ENCODE peak calls at places on chromosomes 16 and 17, in five cellular contexts. X is T-cell; A is H54; R is fibroblast of pulmonary artery; P is activated effector memory CD4-positive, alpha-beta T cell treated with Interleukin-2 at 50 U/mL for 16 hours. M is an unnamed sample.
A peak's percentile ranks its signal among the peaks of the same experiment; 100 is the strongest.

GRCh38 chr17:48634446-48635208 is 8.5 kb upstream of the HOXB9 start:
- DNase-seq in X (no peak), R (no peak), P (no peak), A (no peak), M (no peak)

GRCh38 chr17:6755731-6756184 is at the start of gene XAF1:
- DNase-seq in A (no peak), R (peak; percentile 70), P (peak; percentile 42), X (peak; percentile 19), M (peak; percentile 77)

GRCh38 chr16:74035816-74036215 is 260.8 kb upstream of the PSMD7 start:
- DNase-seq in R (peak; percentile 8), X (no peak), A (no peak), P (no peak), M (peak; percentile 1)

GRCh38 chr16:2860826-2861567 is 3.0 kb upstream of the PRSS22 start:
- DNase-seq in P (no peak), R (peak; percentile 40), X (no peak), A (no peak), M (peak; percentile 21)

GRCh38 chr16:72211085-72211484 is 39.1 kb upstream of the PMFBP1 start:
- DNase-seq in P (no peak), A (no peak), R (no peak), X (no peak), M (no peak)

GRCh38 chr16:86914850-86915717 is 336.7 kb downstream of the FOXL1 start:
- DNase-seq in A (no peak), R (peak; percentile 13), X (no peak), P (no peak), M (no peak)

GRCh38 chr16:85391769-85392583 is 221.1 kb upstream of the GSE1 start:
- DNase-seq in A (no peak), P (no peak), R (no peak), X (no peak), M (no peak)

GRCh38 chr17:55426851-55427586 is 5.4 kb upstream of the MMD start:
- DNase-seq in A (no peak), X (no peak), R (peak; percentile 84), P (no peak), M (peak; percentile 87)

GRCh38 chr16:60329110-60329509 is 1595.0 kb upstream of the GOT2 start:
- DNase-seq in R (no peak), P (no peak), X (no peak), A (no peak), M (no peak)

GRCh38 chr17:46772013-46772878 is 46.2 kb downstream of the WNT3 start:
- DNase-seq in P (no peak), R (no peak), A (peak; percentile 79), X (no peak), M (peak; percentile 35)

GRCh38 chr17:30092886-30093285 is 23.7 kb upstream of the NSRP1 start:
- DNase-seq in R (no peak), P (no peak), A (no peak), X (no peak), M (no peak)

GRCh38 chr16:89190150-89190958 is 10.0 kb downstream of the SLC22A31 start:
- DNase-seq in A (no peak), X (no peak), P (no peak), R (no peak), M (no peak)

GRCh38 chr17:43927101-43927935 is 15.0 kb downstream of the PPY start:
- DNase-seq in X (peak; percentile 13), A (no peak), P (no peak), R (no peak), M (no peak)

GRCh38 chr17:59830007-59830630 is 62.6 kb downstream of the TUBD1 start:
- DNase-seq in P (no peak), R (peak; percentile 83), A (no peak), X (no peak), M (peak; percentile 84)

GRCh38 chr17:62778990-62779681 is 29.0 kb downstream of the MARCHF10 start:
- DNase-seq in A (peak; percentile 65), X (no peak), P (no peak), R (peak; percentile 88), M (peak; percentile 94)

GRCh38 chr17:74713199-74713755 is 554 bp upstream of the CD300LF start:
- DNase-seq in A (no peak), P (no peak), R (no peak), X (no peak), M (no peak)

M was measured in cardiac fibroblast.